ENCODE peak calls at places on chromosomes 6 and 20, in ten cellular contexts. G is cardiac muscle cell; D is lower lobe of right lung; R is right lobe of liver; B is effector CD4-positive, alpha-beta T cell; Q is stimulated activated CD4-positive, alpha-beta T cell treated with anti-CD3 and anti-CD28 coated beads, TNF-alpha, amount 100 ng/mL, for 48 hours; S is endothelial cell; T is Kasumi-1; I is dermis microvascular lymphatic vessel endothelial cell; Y is glutamatergic neuron. O is an unnamed sample.

GRCh38 chr20:62030834-62031434 is 34.7 kb downstream of the TAF4 start:
- DNase-seq in G (no peak), S (no peak), R (no peak), B (no peak), T (no peak), I (no peak), D (no peak), Q (peak; percentile 10), Y (no peak), O (no peak)

GRCh38 chr20:38126146-38126912 is 38.7 kb downstream of the TGM2 start:
- DNase-seq in Y (no peak), G (no peak), Q (no peak), I (no peak), S (no peak), B (no peak), D (peak; percentile 47), R (peak; percentile 71), T (no peak), O (no peak)

GRCh38 chr6:54083301-54083700 is 27.9 kb upstream of the MLIP start:
- DNase-seq in Q (no peak), T (no peak), B (no peak), D (no peak), Y (peak; percentile 42), G (no peak), S (no peak), I (no peak), R (no peak), O (no peak)

GRCh38 chr20:60062431-60063336 is 104.5 kb downstream of the CDH26 start:
- DNase-seq in I (no peak), B (no peak), Q (no peak), T (no peak), G (no peak), D (no peak), R (no peak), Y (no peak), S (no peak), O (no peak)

GRCh38 chr6:70289299-70289698 is 13.6 kb downstream of the COL9A1 start:
- DNase-seq in Y (no peak), Q (no peak), B (no peak), R (no peak), S (no peak), D (no peak), I (no peak), G (no peak), T (peak; percentile 43), O (no peak)

GRCh38 chr20:5670874-5671273 is 79.3 kb upstream of the SHLD1 start:
- DNase-seq in Q (no peak), R (no peak), D (no peak), Y (no peak), G (no peak), B (no peak), S (no peak), I (no peak), T (no peak), O (no peak)

GRCh38 chr6:29975561-29975907 is 33.2 kb downstream of the HLA-A start:
- DNase-seq in T (no peak), G (peak; percentile 3), B (no peak), Y (peak; percentile 21), R (no peak), I (no peak), D (no peak), Q (no peak), S (no peak), O (no peak)

GRCh38 chr6:69791065-69791471 is 5.7 kb downstream of the LMBRD1 start:
- DNase-seq in R (no peak), I (no peak), Y (no peak), Q (no peak), G (peak; percentile 11), S (no peak), B (no peak), T (no peak), D (no peak), O (no peak)

GRCh38 chr6:122872311-122872710 is 83.3 kb downstream of the SMPDL3A start:
- DNase-seq in D (no peak), S (no peak), I (no peak), G (no peak), B (no peak), Y (no peak), T (no peak), R (no peak), Q (no peak), O (no peak)

GRCh38 chr20:4795394-4795793 is 73.7 kb downstream of the PRND start:
- DNase-seq in G (no peak), R (no peak), T (peak; percentile 67), S (no peak), Y (no peak), D (no peak), B (no peak), Q (peak; percentile 44), I (no peak), O (no peak)

GRCh38 chr6:46876126-46876525 is 45.6 kb downstream of the ADGRF5 start:
- DNase-seq in S (peak; percentile 66), R (peak; percentile 29), Q (no peak), T (no peak), I (peak; percentile 91), G (no peak), D (peak; percentile 47), Y (no peak), B (no peak), O (no peak)

GRCh38 chr6:97405818-97406409 is 122.9 kb upstream of the MMS22L start:
- DNase-seq in G (no peak), Y (no peak), I (no peak), T (no peak), B (no peak), Q (no peak), S (no peak), D (no peak), R (no peak), O (no peak)

GRCh38 chr6:31114540-31114876 is at the start of gene PSORS1C1:
- DNase-seq in Y (no peak), Q (no peak), S (no peak), T (no peak), I (no peak), R (peak; percentile 44), D (peak; percentile 81), G (no peak), B (no peak), O (no peak)

GRCh38 chr20:32490942-32491763 is 94.0 kb downstream of the NOL4L start:
- DNase-seq in S (no peak), G (no peak), B (no peak), I (no peak), Q (no peak), T (no peak), R (no peak), D (no peak), Y (peak; percentile 17), O (no peak)

GRCh38 chr20:30816182-30816645 is 441.2 kb upstream of the DEFB115 start:
- DNase-seq in S (no peak), D (peak; percentile 59), R (peak; percentile 37), G (no peak), T (no peak), Y (no peak), Q (no peak), I (no peak), B (no peak), O (no peak)

GRCh38 chr6:38730136-38730862 is 15.2 kb downstream of the DNAH8 start:
- DNase-seq in I (no peak), R (no peak), Q (no peak), D (no peak), G (no peak), B (no peak), Y (no peak), T (no peak), S (no peak), O (no peak)

GRCh38 chr20:40016884-40017283 is 672.2 kb downstream of the MAFB start:
- DNase-seq in R (no peak), Y (no peak), I (no peak), G (no peak), Q (no peak), B (no peak), D (no peak), T (no peak), S (no peak), O (no peak)

O was measured in T-helper 9 cell.